ENCODE peak calls at places on chromosomes 5 and 9, in four cellular contexts. One of them, this sample, is unnamed.

GRCh38 chr5:149313151-149313841 is 32.0 kb upstream of the GRPEL2 start:
- DNase-seq in Peyer's patch: no peak
- DNase-seq in GM23338: no peak
- DNase-seq in NT2/D1: no peak
- DNase-seq in this sample: no peak

GRCh38 chr5:1013238-1013947 is 4.8 kb downstream of the NKD2 start:
- DNase-seq in Peyer's patch: no peak
- DNase-seq in GM23338: no peak
- DNase-seq in NT2/D1: no peak
- DNase-seq in this sample: no peak

GRCh38 chr5:67115804-67116203 is 80.8 kb downstream of the CD180 start:
- DNase-seq in Peyer's patch: no peak
- DNase-seq in GM23338: no peak
- DNase-seq in NT2/D1: no peak
- DNase-seq in this sample: no peak

GRCh38 chr5:136098171-136098570 is 34.5 kb upstream of the SMAD5 start:
- DNase-seq in Peyer's patch: no peak
- DNase-seq in GM23338: no peak
- DNase-seq in NT2/D1: no peak
- DNase-seq in this sample: no peak

GRCh38 chr5:76473676-76474075 is 70.6 kb downstream of the IQGAP2 start:
- DNase-seq in Peyer's patch: peak
- DNase-seq in GM23338: no peak
- DNase-seq in NT2/D1: no peak
- DNase-seq in this sample: no peak

GRCh38 chr5:179817071-179817840 is 3.4 kb upstream of the SQSTM1 start:
- DNase-seq in Peyer's patch: no peak
- DNase-seq in GM23338: peak
- DNase-seq in NT2/D1: no peak
- DNase-seq in this sample: no peak

GRCh38 chr9:121686930-121687541 is 35.6 kb downstream of the DAB2IP start:
- DNase-seq in Peyer's patch: peak
- DNase-seq in GM23338: peak
- DNase-seq in NT2/D1: peak
- DNase-seq in this sample: no peak

GRCh38 chr5:135547590-135548254 is 12.0 kb upstream of the NEUROG1 start:
- DNase-seq in Peyer's patch: no peak
- DNase-seq in GM23338: no peak
- DNase-seq in NT2/D1: no peak
- DNase-seq in this sample: no peak

GRCh38 chr5:172187118-172188032 is 649 bp downstream of the STK10 start:
- DNase-seq in Peyer's patch: peak
- DNase-seq in GM23338: peak
- DNase-seq in NT2/D1: no peak
- DNase-seq in this sample: no peak

GRCh38 chr5:151239237-151239861 is 13.6 kb upstream of the GM2A start:
- DNase-seq in Peyer's patch: peak
- DNase-seq in GM23338: peak
- DNase-seq in NT2/D1: no peak
- DNase-seq in this sample: no peak

GRCh38 chr9:37946971-37947370 is 43.0 kb upstream of the SLC25A51 start:
- DNase-seq in Peyer's patch: no peak
- DNase-seq in GM23338: no peak
- DNase-seq in NT2/D1: no peak
- DNase-seq in this sample: no peak

GRCh38 chr5:40958811-40959210 is 49.5 kb downstream of the C7 start:
- DNase-seq in Peyer's patch: no peak
- DNase-seq in GM23338: no peak
- DNase-seq in NT2/D1: no peak
- DNase-seq in this sample: no peak

GRCh38 chr9:68887232-68887631 is 126.7 kb downstream of the PRKACG start:
- DNase-seq in Peyer's patch: no peak
- DNase-seq in GM23338: no peak
- DNase-seq in NT2/D1: no peak
- DNase-seq in this sample: no peak

GRCh38 chr5:143955140-143955539 is 143.2 kb downstream of the HMHB1 start:
- DNase-seq in Peyer's patch: no peak
- DNase-seq in GM23338: no peak
- DNase-seq in NT2/D1: no peak
- DNase-seq in this sample: no peak

GRCh38 chr9:114629563-114630090 is 18.5 kb downstream of the TMEM268 start:
- DNase-seq in Peyer's patch: no peak
- DNase-seq in GM23338: no peak
- DNase-seq in NT2/D1: no peak
- DNase-seq in this sample: no peak

GRCh38 chr5:160799160-160799559 is 52.9 kb downstream of the ATP10B start:
- DNase-seq in Peyer's patch: no peak
- DNase-seq in GM23338: no peak
- DNase-seq in NT2/D1: no peak
- DNase-seq in this sample: no peak

GRCh38 chr5:124935060-124935459 is 188.6 kb upstream of the ZNF608 start:
- DNase-seq in Peyer's patch: peak
- DNase-seq in GM23338: no peak
- DNase-seq in NT2/D1: no peak
- DNase-seq in this sample: no peak

GRCh38 chr5:107486489-107486888 is 184.2 kb downstream of the EFNA5 start:
- DNase-seq in Peyer's patch: no peak
- DNase-seq in GM23338: no peak
- DNase-seq in NT2/D1: no peak
- DNase-seq in this sample: no peak

GRCh38 chr5:37495210-37495609 is 116.1 kb downstream of the WDR70 start:
- DNase-seq in Peyer's patch: no peak
- DNase-seq in GM23338: no peak
- DNase-seq in NT2/D1: no peak
- DNase-seq in this sample: no peak

GRCh38 chr9:83473488-83473971 is 64.7 kb downstream of the FRMD3 start:
- DNase-seq in Peyer's patch: no peak
- DNase-seq in GM23338: no peak
- DNase-seq in NT2/D1: no peak
- DNase-seq in this sample: no peak

GRCh38 chr9:70110194-70111041 is 66.8 kb downstream of the MAMDC2 start:
- DNase-seq in Peyer's patch: no peak
- DNase-seq in GM23338: no peak
- DNase-seq in NT2/D1: no peak
- DNase-seq in this sample: no peak

GRCh38 chr5:5192681-5193080 is 52.6 kb downstream of the ADAMTS16 start:
- DNase-seq in Peyer's patch: no peak
- DNase-seq in GM23338: no peak
- DNase-seq in NT2/D1: no peak
- DNase-seq in this sample: no peak
- H3K4me3 ChIP-seq in Peyer's patch: no peak
- H3K4me3 ChIP-seq in GM23338: no peak
- H3K4me3 ChIP-seq in NT2/D1: no peak
- H3K4me3 ChIP-seq in this sample: no peak

GRCh38 chr5:106376522-106376921 is 1294.2 kb downstream of the EFNA5 start:
- DNase-seq in Peyer's patch: no peak
- DNase-seq in GM23338: no peak
- DNase-seq in NT2/D1: no peak
- DNase-seq in this sample: peak
- H3K4me3 ChIP-seq in Peyer's patch: no peak
- H3K4me3 ChIP-seq in GM23338: no peak
- H3K4me3 ChIP-seq in NT2/D1: no peak
- H3K4me3 ChIP-seq in this sample: no peak

DNA sequence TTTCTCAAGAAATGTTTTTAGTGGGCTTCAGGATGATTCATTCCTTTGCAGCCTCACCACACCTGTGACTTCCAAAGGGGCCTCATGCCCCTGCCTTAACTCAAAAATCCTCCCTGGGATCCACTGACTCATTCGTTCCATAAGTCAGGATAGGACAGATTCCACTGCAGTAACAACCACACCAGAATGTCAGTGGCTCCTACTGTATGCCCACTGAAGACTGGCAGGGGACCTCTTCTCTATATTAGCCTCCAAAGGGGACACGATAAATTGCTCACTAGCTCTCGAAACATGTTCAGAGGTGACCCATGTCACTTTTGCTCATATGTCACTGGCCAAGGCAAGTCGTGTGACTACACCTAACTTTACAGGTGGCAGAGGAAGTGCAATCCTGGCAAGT is 25.7 kb upstream of the LHX2 start:
- DNase-seq in Peyer's patch: no peak
- DNase-seq in GM23338: no peak
- DNase-seq in NT2/D1: no peak
- DNase-seq in this sample: no peak
- H3K4me3 ChIP-seq in Peyer's patch: no peak
- H3K4me3 ChIP-seq in GM23338: no peak
- H3K4me3 ChIP-seq in NT2/D1: no peak
- H3K4me3 ChIP-seq in this sample: no peak

DNA sequence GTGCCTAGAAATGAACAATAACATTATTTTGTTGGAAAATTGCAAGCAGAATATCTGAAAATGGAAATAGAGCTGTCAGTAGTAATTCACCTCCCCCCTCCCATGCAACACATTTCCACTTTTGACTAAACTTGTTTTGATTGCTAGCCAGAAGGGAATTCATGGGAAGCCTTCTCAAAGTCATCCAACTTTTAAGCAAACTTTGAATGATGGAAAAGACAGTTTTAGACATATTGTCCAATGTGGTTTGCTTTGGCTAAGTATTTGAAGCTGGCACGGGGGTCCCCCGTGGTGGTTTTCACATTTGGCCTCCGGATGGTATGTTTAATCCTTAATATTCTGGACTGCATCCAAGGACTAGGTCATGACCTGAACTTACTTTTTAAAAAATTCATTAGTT is 7.5 kb downstream of the NR2F1 start:
- DNase-seq in Peyer's patch: no peak
- DNase-seq in GM23338: no peak
- DNase-seq in NT2/D1: no peak
- DNase-seq in this sample: no peak
- H3K4me3 ChIP-seq in Peyer's patch: no peak
- H3K4me3 ChIP-seq in GM23338: no peak
- H3K4me3 ChIP-seq in NT2/D1: no peak
- H3K4me3 ChIP-seq in this sample: no peak

GRCh38 chr5:35863159-35863558 is 6.5 kb downstream of the IL7R start:
- DNase-seq in Peyer's patch: no peak
- DNase-seq in GM23338: no peak
- DNase-seq in NT2/D1: no peak
- DNase-seq in this sample: no peak

GRCh38 chr5:35860686-35861085 is 4.0 kb downstream of the IL7R start:
- DNase-seq in Peyer's patch: no peak
- DNase-seq in GM23338: peak
- DNase-seq in NT2/D1: peak
- DNase-seq in this sample: no peak

GRCh38 chr5:35862126-35862525 is 5.4 kb downstream of the IL7R start:
- DNase-seq in Peyer's patch: no peak
- DNase-seq in GM23338: no peak
- DNase-seq in NT2/D1: no peak
- DNase-seq in this sample: no peak

GRCh38 chr5:35859101-35859661 is 2.5 kb downstream of the IL7R start:
- DNase-seq in Peyer's patch: no peak
- DNase-seq in GM23338: peak
- DNase-seq in NT2/D1: no peak
- DNase-seq in this sample: no peak

DNA sequence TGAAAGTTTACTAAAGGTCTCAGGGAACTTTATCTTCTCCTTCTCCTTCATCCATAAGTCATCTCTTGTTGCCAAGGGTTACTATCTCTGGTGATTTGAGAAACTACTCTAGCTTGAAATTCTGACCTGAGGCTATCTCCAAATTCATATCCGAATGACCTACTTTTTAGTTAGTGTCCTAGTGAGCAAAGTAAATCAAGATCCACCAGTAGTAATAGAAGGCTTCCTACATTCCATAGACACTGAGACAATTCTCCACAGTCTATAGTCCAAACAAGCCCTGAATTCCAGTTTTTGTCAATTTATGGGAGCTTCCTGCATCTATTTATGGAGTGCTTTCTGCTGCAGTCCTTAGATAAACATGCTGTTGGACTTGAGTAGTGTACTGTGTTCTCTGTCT is 5.0 kb downstream of the IL7R start:
- DNase-seq in Peyer's patch: no peak
- DNase-seq in GM23338: no peak
- DNase-seq in NT2/D1: no peak
- DNase-seq in this sample: no peak
- H3K4me3 ChIP-seq in Peyer's patch: peak
- H3K4me3 ChIP-seq in GM23338: no peak
- H3K4me3 ChIP-seq in NT2/D1: no peak
- H3K4me3 ChIP-seq in this sample: no peak

GRCh38 chr5:109924708-109925107 is 235.0 kb downstream of the MAN2A1 start:
- DNase-seq in Peyer's patch: no peak
- DNase-seq in GM23338: no peak
- DNase-seq in NT2/D1: no peak
- DNase-seq in this sample: no peak

GRCh38 chr5:109922396-109922995 is 232.8 kb downstream of the MAN2A1 start:
- DNase-seq in Peyer's patch: no peak
- DNase-seq in GM23338: no peak
- DNase-seq in NT2/D1: no peak
- DNase-seq in this sample: no peak

GRCh38 chr5:109917966-109918365 is 228.2 kb downstream of the MAN2A1 start:
- DNase-seq in Peyer's patch: no peak
- DNase-seq in GM23338: no peak
- DNase-seq in NT2/D1: no peak
- DNase-seq in this sample: no peak

GRCh38 chr5:109920736-109921135 is 231.0 kb downstream of the MAN2A1 start:
- DNase-seq in Peyer's patch: no peak
- DNase-seq in GM23338: no peak
- DNase-seq in NT2/D1: no peak
- DNase-seq in this sample: no peak

DNA sequence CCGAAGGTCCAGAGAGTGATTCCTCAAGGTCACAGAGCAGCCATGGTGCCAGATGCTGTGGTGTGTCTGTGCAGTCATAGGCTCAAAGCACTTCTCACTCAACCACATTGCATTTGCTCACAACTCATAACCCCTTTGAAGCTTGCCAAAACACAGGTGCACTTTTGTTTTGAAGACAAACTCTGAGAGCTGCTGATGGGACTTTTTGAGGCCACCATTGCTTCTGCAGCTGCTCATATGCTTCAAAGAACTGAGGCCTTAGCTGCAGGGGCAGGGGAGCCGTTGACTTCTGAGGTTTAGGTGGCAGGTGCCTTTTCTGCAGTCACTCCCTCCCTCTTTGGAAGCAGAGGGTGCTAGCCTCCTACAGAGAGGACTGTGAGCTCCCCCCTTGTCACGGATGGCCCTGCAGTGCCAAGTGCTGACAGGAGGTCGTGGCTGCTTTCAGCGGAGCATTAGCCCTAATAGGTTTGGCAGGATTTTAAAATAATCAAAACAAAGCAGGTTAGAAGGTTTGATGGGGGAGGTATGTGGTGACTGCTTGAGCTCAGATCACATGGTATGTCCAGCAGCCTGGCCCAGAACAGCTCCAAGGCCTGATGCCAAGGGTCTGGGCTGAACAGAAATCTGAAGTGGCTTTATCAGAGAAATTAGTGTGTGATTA is 232.1 kb downstream of the MAN2A1 start:
- DNase-seq in Peyer's patch: peak
- DNase-seq in GM23338: no peak
- DNase-seq in NT2/D1: no peak
- DNase-seq in this sample: no peak
- H3K4me3 ChIP-seq in Peyer's patch: no peak
- H3K4me3 ChIP-seq in GM23338: no peak
- H3K4me3 ChIP-seq in NT2/D1: no peak
- H3K4me3 ChIP-seq in this sample: no peak

GRCh38 chr9:99368341-99369326 is 146.6 kb downstream of the SEC61B start:
- DNase-seq in Peyer's patch: no peak
- DNase-seq in GM23338: peak
- DNase-seq in NT2/D1: no peak
- DNase-seq in this sample: peak
- H3K4me3 ChIP-seq in Peyer's patch: peak
- H3K4me3 ChIP-seq in GM23338: no peak
- H3K4me3 ChIP-seq in NT2/D1: no peak
- H3K4me3 ChIP-seq in this sample: peak

This sample was measured in BJ.